ENCODE peak calls at places on chromosomes 6 and 20, in ten cellular contexts. One of them, this sample, is unnamed.

GRCh38 chr6:128885381-128885780 is 2.4 kb downstream of the LAMA2 start:
- DNase-seq in activated CD8-positive, alpha-beta T cell treated with anti-CD3 and anti-CD28 coated beads for 36 hours: no peak
- DNase-seq in lower leg skin: no peak
- DNase-seq in bronchial epithelial cell: no peak
- DNase-seq in AG10803: no peak
- DNase-seq in GM12865: no peak
- DNase-seq in AG09319: no peak
- DNase-seq in cardiac fibroblast: peak; percentile 33
- DNase-seq in PC-9: no peak
- DNase-seq in Panc1: no peak
- DNase-seq in this sample: no peak

GRCh38 chr6:113433506-113433991 is 423.6 kb upstream of the MARCKS start:
- DNase-seq in activated CD8-positive, alpha-beta T cell treated with anti-CD3 and anti-CD28 coated beads for 36 hours: no peak
- DNase-seq in lower leg skin: peak; percentile 85
- DNase-seq in bronchial epithelial cell: peak; percentile 80
- DNase-seq in AG10803: peak; percentile 97
- DNase-seq in GM12865: no peak
- DNase-seq in AG09319: peak; percentile 86
- DNase-seq in cardiac fibroblast: peak; percentile 87
- DNase-seq in PC-9: peak; percentile 99
- DNase-seq in Panc1: no peak
- DNase-seq in this sample: peak; percentile 68

GRCh38 chr6:90328004-90328403 is 31.4 kb upstream of the BACH2 start:
- DNase-seq in activated CD8-positive, alpha-beta T cell treated with anti-CD3 and anti-CD28 coated beads for 36 hours: no peak
- DNase-seq in lower leg skin: no peak
- DNase-seq in bronchial epithelial cell: peak; percentile 88
- DNase-seq in AG10803: no peak
- DNase-seq in GM12865: no peak
- DNase-seq in AG09319: no peak
- DNase-seq in cardiac fibroblast: no peak
- DNase-seq in PC-9: no peak
- DNase-seq in Panc1: peak; percentile 13
- DNase-seq in this sample: no peak

GRCh38 chr20:19727251-19727847 is 30.7 kb upstream of the RIN2 start:
- DNase-seq in activated CD8-positive, alpha-beta T cell treated with anti-CD3 and anti-CD28 coated beads for 36 hours: no peak
- DNase-seq in lower leg skin: no peak
- DNase-seq in bronchial epithelial cell: no peak
- DNase-seq in AG10803: no peak
- DNase-seq in GM12865: no peak
- DNase-seq in AG09319: no peak
- DNase-seq in cardiac fibroblast: no peak
- DNase-seq in PC-9: no peak
- DNase-seq in Panc1: no peak
- DNase-seq in this sample: no peak

GRCh38 chr20:62577447-62577846 is 64.9 kb upstream of the SLCO4A1 start:
- DNase-seq in activated CD8-positive, alpha-beta T cell treated with anti-CD3 and anti-CD28 coated beads for 36 hours: no peak
- DNase-seq in lower leg skin: no peak
- DNase-seq in bronchial epithelial cell: no peak
- DNase-seq in AG10803: no peak
- DNase-seq in GM12865: no peak
- DNase-seq in AG09319: no peak
- DNase-seq in cardiac fibroblast: no peak
- DNase-seq in PC-9: no peak
- DNase-seq in Panc1: no peak
- DNase-seq in this sample: peak; percentile 58

GRCh38 chr20:62426678-62427077 is 661 bp downstream of the RBBP8NL start:
- DNase-seq in activated CD8-positive, alpha-beta T cell treated with anti-CD3 and anti-CD28 coated beads for 36 hours: no peak
- DNase-seq in lower leg skin: no peak
- DNase-seq in bronchial epithelial cell: no peak
- DNase-seq in AG10803: no peak
- DNase-seq in GM12865: no peak
- DNase-seq in AG09319: no peak
- DNase-seq in cardiac fibroblast: no peak
- DNase-seq in PC-9: peak; percentile 77
- DNase-seq in Panc1: no peak
- DNase-seq in this sample: no peak

GRCh38 chr20:56465997-56466396 is 2.4 kb upstream of the RTF2 start:
- DNase-seq in activated CD8-positive, alpha-beta T cell treated with anti-CD3 and anti-CD28 coated beads for 36 hours: no peak
- DNase-seq in lower leg skin: no peak
- DNase-seq in bronchial epithelial cell: no peak
- DNase-seq in AG10803: no peak
- DNase-seq in GM12865: peak; percentile 18
- DNase-seq in AG09319: no peak
- DNase-seq in cardiac fibroblast: no peak
- DNase-seq in PC-9: no peak
- DNase-seq in Panc1: no peak
- DNase-seq in this sample: no peak

GRCh38 chr20:45779011-45779915 is 12.4 kb downstream of the WFDC3 start:
- DNase-seq in activated CD8-positive, alpha-beta T cell treated with anti-CD3 and anti-CD28 coated beads for 36 hours: peak; percentile 23
- DNase-seq in lower leg skin: peak; percentile 95
- DNase-seq in bronchial epithelial cell: peak; percentile 99
- DNase-seq in AG10803: peak; percentile 100
- DNase-seq in GM12865: no peak
- DNase-seq in AG09319: peak; percentile 99
- DNase-seq in cardiac fibroblast: peak; percentile 99
- DNase-seq in PC-9: peak; percentile 100
- DNase-seq in Panc1: peak; percentile 99
- DNase-seq in this sample: peak; percentile 28

GRCh38 chr6:126232671-126233070 is 107.2 kb upstream of the CENPW start:
- DNase-seq in activated CD8-positive, alpha-beta T cell treated with anti-CD3 and anti-CD28 coated beads for 36 hours: no peak
- DNase-seq in lower leg skin: no peak
- DNase-seq in bronchial epithelial cell: no peak
- DNase-seq in AG10803: no peak
- DNase-seq in GM12865: no peak
- DNase-seq in AG09319: no peak
- DNase-seq in cardiac fibroblast: no peak
- DNase-seq in PC-9: no peak
- DNase-seq in Panc1: no peak
- DNase-seq in this sample: no peak

GRCh38 chr20:50592282-50593004 is 82.3 kb downstream of the PTPN1 start:
- DNase-seq in activated CD8-positive, alpha-beta T cell treated with anti-CD3 and anti-CD28 coated beads for 36 hours: no peak
- DNase-seq in lower leg skin: no peak
- DNase-seq in bronchial epithelial cell: no peak
- DNase-seq in AG10803: no peak
- DNase-seq in GM12865: no peak
- DNase-seq in AG09319: no peak
- DNase-seq in cardiac fibroblast: no peak
- DNase-seq in PC-9: no peak
- DNase-seq in Panc1: no peak
- DNase-seq in this sample: no peak

GRCh38 chr6:75421316-75422023 is 72.1 kb downstream of the FILIP1 start:
- DNase-seq in activated CD8-positive, alpha-beta T cell treated with anti-CD3 and anti-CD28 coated beads for 36 hours: no peak
- DNase-seq in lower leg skin: no peak
- DNase-seq in bronchial epithelial cell: peak; percentile 52
- DNase-seq in AG10803: no peak
- DNase-seq in GM12865: no peak
- DNase-seq in AG09319: no peak
- DNase-seq in cardiac fibroblast: peak; percentile 58
- DNase-seq in PC-9: no peak
- DNase-seq in Panc1: no peak
- DNase-seq in this sample: no peak
- TF ChIP-seq CTCF in activated CD8-positive, alpha-beta T cell treated with anti-CD3 and anti-CD28 coated beads for 36 hours: no peak
- TF ChIP-seq CTCF in lower leg skin: no peak
- TF ChIP-seq CTCF in bronchial epithelial cell: no peak
- TF ChIP-seq CTCF in AG10803: no peak
- TF ChIP-seq CTCF in GM12865: no peak
- TF ChIP-seq CTCF in AG09319: no peak
- TF ChIP-seq CTCF in cardiac fibroblast: no peak
- TF ChIP-seq CTCF in PC-9: no peak
- TF ChIP-seq CTCF in Panc1: no peak
- TF ChIP-seq CTCF in this sample: no peak

GRCh38 chr20:8155229-8155628 is 23.2 kb downstream of the PLCB1 start:
- DNase-seq in activated CD8-positive, alpha-beta T cell treated with anti-CD3 and anti-CD28 coated beads for 36 hours: no peak
- DNase-seq in lower leg skin: no peak
- DNase-seq in bronchial epithelial cell: no peak
- DNase-seq in AG10803: no peak
- DNase-seq in GM12865: no peak
- DNase-seq in AG09319: no peak
- DNase-seq in cardiac fibroblast: peak; percentile 64
- DNase-seq in PC-9: peak; percentile 45
- DNase-seq in Panc1: no peak
- DNase-seq in this sample: no peak

GRCh38 chr20:8153281-8153908 is 21.3 kb downstream of the PLCB1 start:
- DNase-seq in activated CD8-positive, alpha-beta T cell treated with anti-CD3 and anti-CD28 coated beads for 36 hours: no peak
- DNase-seq in lower leg skin: no peak
- DNase-seq in bronchial epithelial cell: peak; percentile 40
- DNase-seq in AG10803: no peak
- DNase-seq in GM12865: peak; percentile 59
- DNase-seq in AG09319: no peak
- DNase-seq in cardiac fibroblast: peak; percentile 59
- DNase-seq in PC-9: no peak
- DNase-seq in Panc1: no peak
- DNase-seq in this sample: no peak

GRCh38 chr20:8154636-8155035 is 22.6 kb downstream of the PLCB1 start:
- DNase-seq in activated CD8-positive, alpha-beta T cell treated with anti-CD3 and anti-CD28 coated beads for 36 hours: no peak
- DNase-seq in lower leg skin: no peak
- DNase-seq in bronchial epithelial cell: no peak
- DNase-seq in AG10803: no peak
- DNase-seq in GM12865: no peak
- DNase-seq in AG09319: no peak
- DNase-seq in cardiac fibroblast: no peak
- DNase-seq in PC-9: no peak
- DNase-seq in Panc1: no peak
- DNase-seq in this sample: no peak

GRCh38 chr20:8155848-8156602 is 24.0 kb downstream of the PLCB1 start:
- DNase-seq in activated CD8-positive, alpha-beta T cell treated with anti-CD3 and anti-CD28 coated beads for 36 hours: no peak
- DNase-seq in lower leg skin: no peak
- DNase-seq in bronchial epithelial cell: no peak
- DNase-seq in AG10803: peak; percentile 27
- DNase-seq in GM12865: no peak
- DNase-seq in AG09319: no peak
- DNase-seq in cardiac fibroblast: peak; percentile 40
- DNase-seq in PC-9: peak; percentile 38
- DNase-seq in Panc1: no peak
- DNase-seq in this sample: no peak

GRCh38 chr20:8156603-8157079 is 24.6 kb downstream of the PLCB1 start:
- DNase-seq in activated CD8-positive, alpha-beta T cell treated with anti-CD3 and anti-CD28 coated beads for 36 hours: no peak
- DNase-seq in lower leg skin: no peak
- DNase-seq in bronchial epithelial cell: peak; percentile 27
- DNase-seq in AG10803: peak; percentile 32
- DNase-seq in GM12865: peak; percentile 32
- DNase-seq in AG09319: no peak
- DNase-seq in cardiac fibroblast: peak; percentile 66
- DNase-seq in PC-9: peak; percentile 81
- DNase-seq in Panc1: no peak
- DNase-seq in this sample: no peak
- TF ChIP-seq CTCF in activated CD8-positive, alpha-beta T cell treated with anti-CD3 and anti-CD28 coated beads for 36 hours: no peak
- TF ChIP-seq CTCF in lower leg skin: no peak
- TF ChIP-seq CTCF in bronchial epithelial cell: no peak
- TF ChIP-seq CTCF in AG10803: no peak
- TF ChIP-seq CTCF in GM12865: no peak
- TF ChIP-seq CTCF in AG09319: no peak
- TF ChIP-seq CTCF in cardiac fibroblast: no peak
- TF ChIP-seq CTCF in PC-9: no peak
- TF ChIP-seq CTCF in Panc1: no peak
- TF ChIP-seq CTCF in this sample: no peak

DNA sequence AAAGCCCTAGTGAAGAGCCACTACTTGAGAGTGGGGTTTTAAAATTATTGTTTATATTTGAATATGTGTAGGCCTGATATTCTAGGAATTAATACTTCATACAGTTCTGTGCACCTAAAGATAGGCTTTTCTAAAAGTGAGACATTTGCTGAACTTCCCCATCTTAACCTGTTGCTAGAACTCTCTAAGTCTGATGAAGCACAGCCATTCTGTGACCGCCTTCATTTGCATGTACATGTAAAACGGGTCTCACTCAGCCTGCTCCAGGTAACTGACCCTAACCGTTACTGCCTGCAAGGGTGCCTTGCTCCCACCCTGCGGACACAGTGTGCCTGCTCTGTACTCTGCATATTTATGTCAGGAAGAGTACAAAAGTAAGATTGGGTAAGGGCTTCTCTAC is 44.3 kb upstream of the IRF4 start:
- DNase-seq in activated CD8-positive, alpha-beta T cell treated with anti-CD3 and anti-CD28 coated beads for 36 hours: no peak
- DNase-seq in lower leg skin: no peak
- DNase-seq in bronchial epithelial cell: no peak
- DNase-seq in AG10803: no peak
- DNase-seq in GM12865: peak; percentile 68
- DNase-seq in AG09319: no peak
- DNase-seq in cardiac fibroblast: no peak
- DNase-seq in PC-9: no peak
- DNase-seq in Panc1: no peak
- DNase-seq in this sample: peak; percentile 85
- TF ChIP-seq CTCF in activated CD8-positive, alpha-beta T cell treated with anti-CD3 and anti-CD28 coated beads for 36 hours: no peak
- TF ChIP-seq CTCF in lower leg skin: no peak
- TF ChIP-seq CTCF in bronchial epithelial cell: no peak
- TF ChIP-seq CTCF in AG10803: no peak
- TF ChIP-seq CTCF in GM12865: no peak
- TF ChIP-seq CTCF in AG09319: no peak
- TF ChIP-seq CTCF in cardiac fibroblast: no peak
- TF ChIP-seq CTCF in PC-9: no peak
- TF ChIP-seq CTCF in Panc1: no peak
- TF ChIP-seq CTCF in this sample: no peak

GRCh38 chr20:40757087-40757486 is 68.1 kb upstream of the MAFB start:
- DNase-seq in activated CD8-positive, alpha-beta T cell treated with anti-CD3 and anti-CD28 coated beads for 36 hours: peak; percentile 10
- DNase-seq in lower leg skin: no peak
- DNase-seq in bronchial epithelial cell: peak; percentile 57
- DNase-seq in AG10803: no peak
- DNase-seq in GM12865: peak; percentile 18
- DNase-seq in AG09319: no peak
- DNase-seq in cardiac fibroblast: peak; percentile 5
- DNase-seq in PC-9: no peak
- DNase-seq in Panc1: no peak
- DNase-seq in this sample: no peak
- TF ChIP-seq CTCF in activated CD8-positive, alpha-beta T cell treated with anti-CD3 and anti-CD28 coated beads for 36 hours: no peak
- TF ChIP-seq CTCF in lower leg skin: no peak
- TF ChIP-seq CTCF in bronchial epithelial cell: no peak
- TF ChIP-seq CTCF in AG10803: no peak
- TF ChIP-seq CTCF in GM12865: no peak
- TF ChIP-seq CTCF in AG09319: no peak
- TF ChIP-seq CTCF in cardiac fibroblast: no peak
- TF ChIP-seq CTCF in PC-9: no peak
- TF ChIP-seq CTCF in Panc1: no peak
- TF ChIP-seq CTCF in this sample: no peak

DNA sequence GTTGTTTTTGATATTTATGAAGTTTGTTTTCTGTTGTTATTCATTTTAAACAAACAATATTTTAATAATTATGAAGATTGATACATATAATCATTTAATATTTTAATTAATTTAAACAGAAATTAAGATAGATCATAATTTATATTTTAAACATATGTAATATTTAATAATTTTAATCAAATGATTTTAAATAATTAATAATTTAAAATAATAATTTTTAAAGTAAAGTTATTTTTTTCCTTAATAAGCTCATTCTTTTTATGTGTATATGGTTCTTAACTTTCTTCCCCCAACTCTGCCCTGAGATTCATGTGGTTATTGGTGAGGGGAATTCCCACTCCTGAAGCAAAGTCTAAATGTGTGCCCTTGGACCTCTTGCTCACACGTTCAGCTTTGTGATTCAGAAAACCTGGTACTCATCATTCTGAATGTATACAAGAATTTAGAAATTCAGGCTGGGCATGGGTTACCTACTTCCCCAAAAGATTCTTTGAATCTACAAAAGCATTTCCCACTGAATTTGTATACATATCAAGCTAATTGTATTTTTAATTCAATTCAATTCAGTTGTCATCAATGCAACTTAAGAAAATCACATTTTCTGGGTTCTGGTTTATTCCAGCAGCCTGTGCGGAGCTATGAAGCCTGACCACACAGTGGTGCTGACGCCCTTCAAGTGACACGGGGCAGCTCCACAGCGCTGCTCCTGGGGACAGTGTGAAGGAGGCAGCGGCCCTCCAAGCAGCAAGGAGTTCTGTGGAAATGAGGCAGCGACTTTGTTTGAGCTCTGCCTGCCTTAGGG is 168.9 kb upstream of the UST start:
- DNase-seq in activated CD8-positive, alpha-beta T cell treated with anti-CD3 and anti-CD28 coated beads for 36 hours: peak; percentile 68
- DNase-seq in lower leg skin: peak; percentile 76
- DNase-seq in bronchial epithelial cell: peak; percentile 45
- DNase-seq in AG10803: peak; percentile 84
- DNase-seq in GM12865: peak; percentile 77
- DNase-seq in AG09319: peak; percentile 54
- DNase-seq in cardiac fibroblast: peak; percentile 86
- DNase-seq in PC-9: peak; percentile 37
- DNase-seq in Panc1: peak; percentile 51
- DNase-seq in this sample: peak; percentile 84
- TF ChIP-seq CTCF in activated CD8-positive, alpha-beta T cell treated with anti-CD3 and anti-CD28 coated beads for 36 hours: peak; percentile 63
- TF ChIP-seq CTCF in lower leg skin: no peak
- TF ChIP-seq CTCF in bronchial epithelial cell: peak; percentile 83
- TF ChIP-seq CTCF in AG10803: peak; percentile 100
- TF ChIP-seq CTCF in GM12865: peak; percentile 88
- TF ChIP-seq CTCF in AG09319: peak; percentile 96
- TF ChIP-seq CTCF in cardiac fibroblast: peak; percentile 82
- TF ChIP-seq CTCF in PC-9: peak; percentile 82
- TF ChIP-seq CTCF in Panc1: peak; percentile 92
- TF ChIP-seq CTCF in this sample: peak; percentile 39

This sample was measured in Peyer's patch.